ENCODE peak calls at places on chromosomes 6 and 20, in five cellular contexts. I is left cardiac atrium; Q is cardiac fibroblast; C is activated T-cell treated with anti-CD3 and anti-CD28 coated beads, Interleukin-2, amount 50 U/mL, for 72 hours; T is MV-4-11. V is an unnamed sample.

GRCh38 chr6:116370717-116371383 is at the start of gene DSE:
- DNase-seq in T (no peak), I (peak), C (peak), Q (peak), V (peak)

GRCh38 chr20:1927217-1927616 is 32.0 kb downstream of the SIRPA start:
- DNase-seq in C (no peak), I (no peak), T (peak), Q (no peak), V (no peak)

GRCh38 chr6:72850469-72850868 is 228.6 kb downstream of the KCNQ5 start:
- DNase-seq in Q (no peak), I (no peak), C (no peak), T (no peak), V (no peak)

GRCh38 chr6:147506704-147507114 is 1.8 kb upstream of the SAMD5 start:
- DNase-seq in C (peak), Q (peak), T (peak), I (peak), V (peak)

GRCh38 chr6:96059586-96059985 is 43.8 kb downstream of the FUT9 start:
- DNase-seq in Q (no peak), T (no peak), I (no peak), C (no peak), V (no peak)

GRCh38 chr6:132131351-132131750 is 180.2 kb upstream of the CCN2 start:
- DNase-seq in I (no peak), T (no peak), Q (peak), C (no peak), V (no peak)

GRCh38 chr20:24580006-24580405 is 110.6 kb downstream of the SYNDIG1 start:
- DNase-seq in Q (no peak), I (no peak), C (no peak), T (no peak), V (no peak)

GRCh38 chr6:129753422-129753821 is 43.4 kb upstream of the ARHGAP18 start:
- DNase-seq in C (no peak), I (no peak), Q (peak), T (peak), V (no peak)

GRCh38 chr6:51554029-51554428 is 533.4 kb downstream of the PKHD1 start:
- DNase-seq in I (no peak), Q (no peak), C (no peak), T (no peak), V (no peak)

GRCh38 chr6:152236370-152237097 is 400.6 kb downstream of the SYNE1 start:
- DNase-seq in Q (no peak), I (no peak), C (no peak), T (no peak), V (no peak)

GRCh38 chr6:139236105-139236504 is 55.7 kb downstream of the TXLNB start:
- DNase-seq in I (no peak), Q (no peak), C (no peak), T (no peak), V (no peak)

GRCh38 chr6:71675386-71675785 is 211.0 kb upstream of the RIMS1 start:
- DNase-seq in Q (no peak), C (no peak), I (no peak), T (no peak), V (no peak)

GRCh38 chr6:143562143-143562542 is 50.6 kb upstream of the FUCA2 start:
- DNase-seq in C (no peak), Q (no peak), I (no peak), T (no peak), V (no peak)

GRCh38 chr20:30485331-30486102 is 771.9 kb upstream of the DEFB115 start:
- DNase-seq in I (no peak), T (no peak), Q (no peak), C (no peak), V (no peak)

GRCh38 chr20:48983423-48984400 is 62.2 kb downstream of the ARFGEF2 start:
- DNase-seq in C (no peak), T (no peak), I (peak), Q (peak), V (no peak)

GRCh38 chr6:20953019-20953418 is 418.8 kb downstream of the CDKAL1 start:
- DNase-seq in T (no peak), Q (no peak), I (no peak), C (no peak), V (no peak)

GRCh38 chr6:149387787-149388512 is 12.1 kb upstream of the SUMO4 start:
- DNase-seq in Q (no peak), C (no peak), I (no peak), T (no peak), V (no peak)

GRCh38 chr20:36506253-36506652 is 35.1 kb upstream of the MYL9 start:
- DNase-seq in Q (no peak), I (no peak), C (peak), T (peak), V (no peak)

GRCh38 chr6:27280540-27281000 is 31.5 kb downstream of the POM121L2 start:
- DNase-seq in Q (no peak), C (no peak), I (no peak), T (no peak), V (no peak)

GRCh38 chr6:125749864-125750691 is 646 bp downstream of the HEY2 start:
- DNase-seq in I (no peak), T (no peak), C (peak), Q (no peak), V (no peak)

GRCh38 chr6:137856138-137856898 is 10.7 kb upstream of the TNFAIP3 start:
- DNase-seq in I (no peak), Q (no peak), T (no peak), C (no peak), V (no peak)

GRCh38 chr6:168297643-168298042 is 21.9 kb downstream of the DACT2 start:
- DNase-seq in T (no peak), C (no peak), Q (no peak), I (no peak), V (no peak)

GRCh38 chr20:18645196-18645745 is 57.4 kb downstream of the DTD1 start:
- DNase-seq in Q (no peak), C (no peak), T (no peak), I (no peak), V (no peak)

GRCh38 chr6:17740559-17741220 is 34.0 kb upstream of the NUP153 start:
- DNase-seq in T (no peak), I (no peak), Q (no peak), C (no peak), V (no peak)

GRCh38 chr6:27847706-27848105 is 64.5 kb downstream of the OR2B2 start:
- DNase-seq in Q (no peak), T (no peak), I (no peak), C (no peak), V (no peak)

GRCh38 chr6:125989631-125990030 is 3.3 kb downstream of the TRMT11 start:
- DNase-seq in C (no peak), Q (no peak), I (no peak), T (no peak), V (no peak)

GRCh38 chr6:43773050-43773956 is 3.3 kb downstream of the VEGFA start:
- DNase-seq in T (peak), C (peak), Q (peak), I (peak), V (peak)

GRCh38 chr20:49768204-49769124 is 44.2 kb upstream of the SLC9A8 start:
- DNase-seq in I (peak), C (no peak), T (peak), Q (peak), V (peak)

GRCh38 chr20:25390538-25391528 is at the start of gene ABHD12:
- DNase-seq in I (peak), T (peak), C (peak), Q (peak), V (peak)

GRCh38 chr20:19438488-19438887 is 226.0 kb downstream of the SLC24A3 start:
- DNase-seq in C (no peak), I (no peak), T (no peak), Q (no peak), V (no peak)

GRCh38 chr6:3949531-3949930 is 100.4 kb downstream of the FAM50B start:
- DNase-seq in I (no peak), T (no peak), Q (no peak), C (no peak), V (no peak)